ENCODE peak calls at places on chromosomes 5 and 9, in six cellular contexts. One of them, this sample, is unnamed.

GRCh38 chr5:172144291-172144815 is 43.7 kb downstream of the STK10 start:
- DNase-seq in lung: no peak
- DNase-seq in suprapubic skin: no peak
- DNase-seq in fibroblast of mammary gland: no peak
- DNase-seq in tibial artery: no peak
- DNase-seq in A549: no peak
- DNase-seq in this sample: peak; percentile 62

GRCh38 chr5:173323121-173323798 is 5.0 kb downstream of the STC2 start:
- DNase-seq in lung: no peak
- DNase-seq in suprapubic skin: peak; percentile 53
- DNase-seq in fibroblast of mammary gland: no peak
- DNase-seq in tibial artery: peak; percentile 31
- DNase-seq in A549: no peak
- DNase-seq in this sample: no peak

GRCh38 chr5:92559743-92560142 is 1021.3 kb downstream of the NR2F1-AS1 start:
- DNase-seq in lung: no peak
- DNase-seq in suprapubic skin: no peak
- DNase-seq in fibroblast of mammary gland: peak; percentile 37
- DNase-seq in tibial artery: no peak
- DNase-seq in A549: no peak
- DNase-seq in this sample: no peak

GRCh38 chr9:89363921-89364663 is 45.8 kb downstream of the SECISBP2 start:
- DNase-seq in lung: no peak
- DNase-seq in suprapubic skin: peak; percentile 54
- DNase-seq in fibroblast of mammary gland: no peak
- DNase-seq in tibial artery: peak; percentile 60
- DNase-seq in A549: no peak
- DNase-seq in this sample: no peak

GRCh38 chr5:144203750-144204596 is 33.3 kb downstream of the KCTD16 start:
- DNase-seq in lung: no peak
- DNase-seq in suprapubic skin: no peak
- DNase-seq in fibroblast of mammary gland: peak; percentile 80
- DNase-seq in tibial artery: no peak
- DNase-seq in A549: no peak
- DNase-seq in this sample: peak; percentile 89

GRCh38 chr5:51495672-51496071 is 112.4 kb downstream of the ISL1 start:
- DNase-seq in lung: no peak
- DNase-seq in suprapubic skin: no peak
- DNase-seq in fibroblast of mammary gland: no peak
- DNase-seq in tibial artery: no peak
- DNase-seq in A549: no peak
- DNase-seq in this sample: peak; percentile 15

GRCh38 chr5:3741372-3741770 is 145.7 kb downstream of the IRX1 start:
- DNase-seq in lung: no peak
- DNase-seq in suprapubic skin: no peak
- DNase-seq in fibroblast of mammary gland: no peak
- DNase-seq in tibial artery: no peak
- DNase-seq in A549: peak; percentile 5
- DNase-seq in this sample: no peak

GRCh38 chr5:176175101-176175852 is 62.9 kb upstream of the SIMC1 start:
- DNase-seq in lung: no peak
- DNase-seq in suprapubic skin: no peak
- DNase-seq in fibroblast of mammary gland: no peak
- DNase-seq in tibial artery: no peak
- DNase-seq in A549: no peak
- DNase-seq in this sample: no peak

GRCh38 chr5:128062172-128062746 is 21.3 kb upstream of the SLC12A2 start:
- DNase-seq in lung: no peak
- DNase-seq in suprapubic skin: no peak
- DNase-seq in fibroblast of mammary gland: peak; percentile 67
- DNase-seq in tibial artery: no peak
- DNase-seq in A549: no peak
- DNase-seq in this sample: peak; percentile 53

GRCh38 chr5:13660072-13660471 is 284.4 kb downstream of the DNAH5 start:
- DNase-seq in lung: no peak
- DNase-seq in suprapubic skin: no peak
- DNase-seq in fibroblast of mammary gland: peak; percentile 26
- DNase-seq in tibial artery: no peak
- DNase-seq in A549: no peak
- DNase-seq in this sample: peak; percentile 0

GRCh38 chr5:76691470-76692273 is 24.3 kb upstream of the F2R start:
- DNase-seq in lung: no peak
- DNase-seq in suprapubic skin: no peak
- DNase-seq in fibroblast of mammary gland: peak; percentile 77
- DNase-seq in tibial artery: no peak
- DNase-seq in A549: no peak
- DNase-seq in this sample: peak; percentile 57

GRCh38 chr5:151642472-151643140 is 44.1 kb downstream of the SPARC start:
- DNase-seq in lung: no peak
- DNase-seq in suprapubic skin: no peak
- DNase-seq in fibroblast of mammary gland: no peak
- DNase-seq in tibial artery: no peak
- DNase-seq in A549: no peak
- DNase-seq in this sample: no peak

GRCh38 chr9:130171226-130172148 is 717 bp upstream of the NCS1 start:
- DNase-seq in lung: no peak
- DNase-seq in suprapubic skin: no peak
- DNase-seq in fibroblast of mammary gland: no peak
- DNase-seq in tibial artery: no peak
- DNase-seq in A549: no peak
- DNase-seq in this sample: no peak
- H3K4me3 ChIP-seq in lung: peak overlapping the region; percentile 17
- H3K4me3 ChIP-seq in suprapubic skin: peak overlapping the region; percentile 69
- H3K4me3 ChIP-seq in fibroblast of mammary gland: peak overlapping the region; percentile 39
- H3K4me3 ChIP-seq in tibial artery: peak overlapping the region; percentile 94
- H3K4me3 ChIP-seq in A549: peak overlapping the region; percentile 86
- H3K4me3 ChIP-seq in this sample: peak overlapping the region; percentile 38

GRCh38 chr9:95096807-95097206 is 220.7 kb downstream of the FANCC start:
- DNase-seq in lung: no peak
- DNase-seq in suprapubic skin: no peak
- DNase-seq in fibroblast of mammary gland: no peak
- DNase-seq in tibial artery: no peak
- DNase-seq in A549: no peak
- DNase-seq in this sample: no peak
- TF ChIP-seq CTCF in lung: no peak
- TF ChIP-seq CTCF in suprapubic skin: no peak
- TF ChIP-seq CTCF in fibroblast of mammary gland: no peak
- TF ChIP-seq CTCF in tibial artery: no peak
- TF ChIP-seq CTCF in A549: no peak
- TF ChIP-seq CTCF in this sample: peak; percentile 2

DNA sequence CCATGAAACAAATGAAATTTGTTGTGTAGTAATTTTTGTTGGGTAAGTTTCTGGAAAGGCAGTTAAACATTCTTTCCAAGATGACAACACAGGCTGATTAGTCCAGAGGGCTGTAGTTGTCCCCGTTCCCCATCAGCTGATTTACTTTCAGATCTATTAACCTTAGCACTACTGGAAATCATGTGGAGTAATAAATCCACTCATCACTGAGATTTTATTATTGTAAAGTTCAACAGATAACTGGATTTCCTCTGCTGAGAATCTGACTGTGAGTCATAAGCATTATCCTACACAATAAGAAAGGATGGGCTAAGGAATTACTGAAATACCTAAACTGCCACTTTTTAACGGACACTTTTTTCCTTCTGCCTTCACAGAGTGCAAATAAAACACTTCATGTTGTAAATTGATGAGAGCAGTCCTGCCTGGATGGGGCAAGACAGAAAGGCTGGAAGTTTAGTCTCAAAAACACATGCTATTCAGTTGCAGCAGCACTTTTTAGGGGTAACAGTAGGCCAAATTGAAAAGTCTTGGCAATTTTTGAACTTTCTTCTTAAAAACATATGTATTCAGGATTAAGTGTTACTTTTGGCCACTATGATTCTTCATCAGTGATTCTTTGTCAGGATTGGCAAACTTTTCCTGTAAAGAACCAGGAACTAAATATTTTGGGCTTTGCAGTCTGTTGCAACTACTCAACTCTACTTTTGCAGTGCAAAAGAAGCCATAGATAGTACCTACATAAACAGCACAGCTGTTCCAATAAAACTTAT is 7.1 kb downstream of the STOM start:
- DNase-seq in lung: no peak
- DNase-seq in suprapubic skin: no peak
- DNase-seq in fibroblast of mammary gland: peak; percentile 95
- DNase-seq in tibial artery: no peak
- DNase-seq in A549: no peak
- DNase-seq in this sample: peak; percentile 78
- H3K4me3 ChIP-seq in lung: no peak overlapping the region
- H3K4me3 ChIP-seq in suprapubic skin: no peak overlapping the region
- H3K4me3 ChIP-seq in fibroblast of mammary gland: no peak overlapping the region
- H3K4me3 ChIP-seq in tibial artery: no peak overlapping the region
- H3K4me3 ChIP-seq in A549: no peak overlapping the region
- H3K4me3 ChIP-seq in this sample: peak overlapping the region; percentile 8

DNA sequence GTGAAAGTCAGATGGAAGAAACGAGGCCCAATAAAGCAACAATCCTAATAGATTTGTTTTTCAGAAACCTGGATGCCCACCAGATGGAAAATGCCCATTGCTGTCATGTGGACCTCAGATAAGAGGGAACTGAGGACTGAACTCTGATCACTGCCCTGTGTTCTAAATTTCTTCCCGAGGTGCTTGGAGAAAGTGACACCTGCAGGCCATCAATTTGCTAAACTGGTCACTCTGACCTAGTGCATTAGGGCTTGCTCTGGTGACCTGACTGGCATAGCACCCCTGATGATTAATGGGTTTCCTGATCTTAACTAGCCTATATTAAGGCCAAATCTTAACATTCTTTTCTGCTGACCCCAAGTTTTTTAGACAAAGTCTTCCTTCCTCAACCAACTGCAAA is 32.4 kb upstream of the VDAC1 start:
- DNase-seq in lung: no peak
- DNase-seq in suprapubic skin: no peak
- DNase-seq in fibroblast of mammary gland: no peak
- DNase-seq in tibial artery: no peak
- DNase-seq in A549: no peak
- DNase-seq in this sample: no peak
- TF ChIP-seq CTCF in lung: no peak
- TF ChIP-seq CTCF in suprapubic skin: no peak
- TF ChIP-seq CTCF in fibroblast of mammary gland: no peak
- TF ChIP-seq CTCF in tibial artery: no peak
- TF ChIP-seq CTCF in A549: no peak
- TF ChIP-seq CTCF in this sample: no peak

DNA sequence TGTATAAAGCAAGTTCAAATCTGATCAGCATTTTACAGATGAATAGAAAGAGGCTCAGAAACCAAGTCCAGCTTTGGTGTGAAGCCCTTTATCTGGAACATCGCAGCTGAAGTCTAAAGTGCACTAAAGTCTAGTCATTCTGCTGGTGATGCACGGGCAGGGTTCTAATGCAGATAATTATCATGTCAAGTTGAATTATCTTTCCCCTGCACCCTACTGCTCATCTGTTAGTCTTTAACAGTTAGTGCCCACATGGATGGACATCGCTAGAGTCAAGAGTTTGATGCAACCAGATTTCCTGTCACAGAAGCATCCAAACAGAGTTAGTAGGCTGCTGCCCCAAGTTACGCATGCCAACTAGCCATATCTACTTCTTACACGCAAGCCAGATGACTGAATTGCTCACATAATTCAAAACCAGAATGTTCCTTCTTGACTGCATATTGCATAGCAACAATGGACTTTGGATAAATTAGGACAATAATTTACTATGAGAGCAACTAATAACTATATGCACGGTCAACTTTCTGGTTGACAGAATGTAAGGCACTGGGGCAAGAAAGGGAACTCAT is 1.6 kb upstream of the TOMM5 start:
- DNase-seq in lung: no peak
- DNase-seq in suprapubic skin: no peak
- DNase-seq in fibroblast of mammary gland: no peak
- DNase-seq in tibial artery: no peak
- DNase-seq in A549: no peak
- DNase-seq in this sample: no peak
- H3K4me3 ChIP-seq in lung: no peak overlapping the region
- H3K4me3 ChIP-seq in suprapubic skin: no peak overlapping the region
- H3K4me3 ChIP-seq in fibroblast of mammary gland: no peak overlapping the region
- H3K4me3 ChIP-seq in tibial artery: peak overlapping the region; percentile 13
- H3K4me3 ChIP-seq in A549: no peak overlapping the region
- H3K4me3 ChIP-seq in this sample: no peak overlapping the region

GRCh38 chr5:55331321-55331720 is 23.5 kb downstream of the MTREX start:
- DNase-seq in lung: no peak
- DNase-seq in suprapubic skin: no peak
- DNase-seq in fibroblast of mammary gland: no peak
- DNase-seq in tibial artery: no peak
- DNase-seq in A549: no peak
- DNase-seq in this sample: no peak
- TF ChIP-seq CTCF in lung: no peak
- TF ChIP-seq CTCF in suprapubic skin: no peak
- TF ChIP-seq CTCF in fibroblast of mammary gland: no peak
- TF ChIP-seq CTCF in tibial artery: no peak
- TF ChIP-seq CTCF in A549: no peak
- TF ChIP-seq CTCF in this sample: no peak

DNA sequence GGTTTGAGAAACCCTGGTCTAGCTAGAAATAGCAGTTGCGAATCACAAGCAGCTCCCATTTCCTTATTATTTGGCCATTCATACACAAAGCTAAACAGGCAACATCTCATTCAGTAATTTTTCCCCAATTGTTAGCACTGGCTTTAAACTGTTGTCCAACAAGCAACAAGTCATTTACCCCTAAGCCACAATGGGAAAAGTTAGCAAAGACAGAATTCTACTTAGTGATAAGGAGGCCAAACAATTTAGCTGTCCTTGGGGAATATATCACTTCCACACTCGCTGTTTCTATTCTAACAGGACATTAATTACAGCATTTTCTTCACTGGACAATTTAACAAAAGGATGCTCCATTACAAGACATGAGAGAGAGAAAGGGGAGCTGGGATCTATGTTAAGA is 2.8 kb downstream of the MYO10 start:
- DNase-seq in lung: no peak
- DNase-seq in suprapubic skin: no peak
- DNase-seq in fibroblast of mammary gland: no peak
- DNase-seq in tibial artery: no peak
- DNase-seq in A549: no peak
- DNase-seq in this sample: no peak
- H3K4me3 ChIP-seq in lung: no peak overlapping the region
- H3K4me3 ChIP-seq in suprapubic skin: peak overlapping the region; percentile 92
- H3K4me3 ChIP-seq in fibroblast of mammary gland: no peak overlapping the region
- H3K4me3 ChIP-seq in tibial artery: peak overlapping the region; percentile 92
- H3K4me3 ChIP-seq in A549: peak overlapping the region; percentile 89
- H3K4me3 ChIP-seq in this sample: peak overlapping the region; percentile 96

This sample was measured in fibroblast of pulmonary artery.